ENCODE peak calls at places on chromosomes 1 and 21, in five cellular contexts. L is AG09309; K is GM10248; H is HEK293T; B is stimulated activated CD4-positive, alpha-beta T cell treated with anti-CD3 and anti-CD28 coated beads, Interleukin-15, amount 100 ng/mL, for 1 hour. I is an unnamed sample.

GRCh38 chr1:224052767-224053166 is 61.1 kb upstream of the FBXO28 start:
- DNase-seq in L (no peak), K (no peak), H (no peak), B (no peak), I (no peak)

GRCh38 chr1:29557066-29557465 is 320.7 kb downstream of the PTPRU start:
- DNase-seq in L (no peak), K (no peak), H (no peak), B (no peak), I (no peak)

GRCh38 chr1:3885611-3886010 is 14.5 kb downstream of the C1orf174 start:
- DNase-seq in L (no peak), K (no peak), H (no peak), B (no peak), I (no peak)

GRCh38 chr1:236904874-236905741 is 99.1 kb downstream of the MT1HL1 start:
- DNase-seq in L (peak; percentile 67), K (no peak), H (no peak), B (no peak), I (no peak)

GRCh38 chr1:225921734-225922709 is 2.0 kb downstream of the PYCR2 start:
- DNase-seq in L (no peak), K (no peak), H (no peak), B (no peak), I (peak; percentile 89)

GRCh38 chr1:243294723-243295121 is 38.9 kb downstream of the SDCCAG8 start:
- DNase-seq in L (peak; percentile 35), K (no peak), H (no peak), B (no peak), I (no peak)

GRCh38 chr1:157368363-157368762 is 184.0 kb downstream of the FCRL5 start:
- DNase-seq in L (no peak), K (no peak), H (no peak), B (no peak), I (no peak)

GRCh38 chr1:85707267-85707989 is 805 bp downstream of the ZNHIT6 start:
- DNase-seq in L (no peak), K (no peak), H (no peak), B (no peak), I (no peak)

GRCh38 chr1:186139706-186140105 is 235.3 kb downstream of the TPR start:
- DNase-seq in L (peak; percentile 40), K (no peak), H (no peak), B (no peak), I (no peak)

GRCh38 chr1:46171872-46172271 is 3.0 kb upstream of the TSPAN1 start:
- DNase-seq in L (no peak), K (no peak), H (no peak), B (no peak), I (peak; percentile 80)

GRCh38 chr1:113929750-113930498 is 800 bp downstream of the HIPK1 start:
- DNase-seq in L (no peak), K (peak; percentile 64), H (peak; percentile 68), B (peak; percentile 40), I (no peak)

GRCh38 chr1:194533641-194534040 is 1347.2 kb upstream of the B3GALT2 start:
- DNase-seq in L (no peak), K (no peak), H (no peak), B (no peak), I (no peak)

GRCh38 chr1:199843856-199844255 is 183.7 kb upstream of the NR5A2 start:
- DNase-seq in L (no peak), K (no peak), H (no peak), B (no peak), I (no peak)

GRCh38 chr1:47940321-47940720 is 56.9 kb downstream of the TRABD2B start:
- DNase-seq in L (no peak), K (no peak), H (no peak), B (no peak), I (no peak)

GRCh38 chr1:85275701-85276289 is 637 bp downstream of the BCL10 start:
- DNase-seq in L (no peak), K (peak; percentile 35), H (no peak), B (no peak), I (no peak)

GRCh38 chr1:14765773-14766172 is 167.3 kb downstream of the KAZN start:
- DNase-seq in L (no peak), K (no peak), H (no peak), B (no peak), I (no peak)

GRCh38 chr21:44423941-44424607 is 31.2 kb upstream of the LRRC3 start:
- DNase-seq in L (no peak), K (no peak), H (no peak), B (no peak), I (no peak)

GRCh38 chr1:53562256-53562982 is 103.2 kb downstream of the DMRTB1 start:
- DNase-seq in L (no peak), K (no peak), H (no peak), B (no peak), I (no peak)

GRCh38 chr1:42936309-42937078 is 22.2 kb downstream of the SLC2A1 start:
- DNase-seq in L (no peak), K (no peak), H (no peak), B (no peak), I (no peak)

GRCh38 chr1:173248247-173248940 is 41.3 kb upstream of the TNFSF4 start:
- DNase-seq in L (no peak), K (no peak), H (no peak), B (no peak), I (no peak)

GRCh38 chr1:235079443-235079967 is 49.1 kb downstream of the TOMM20 start:
- DNase-seq in L (no peak), K (peak; percentile 59), H (no peak), B (no peak), I (peak; percentile 43)

GRCh38 chr1:106526650-106527049 is 529.8 kb upstream of the PRMT6 start:
- DNase-seq in L (peak; percentile 68), K (no peak), H (no peak), B (no peak), I (no peak)

GRCh38 chr21:41739936-41740335 is 26.9 kb downstream of the RIPK4 start:
- DNase-seq in L (peak; percentile 17), K (no peak), H (no peak), B (no peak), I (no peak)

GRCh38 chr1:208604295-208604694 is 360.1 kb upstream of the PLXNA2 start:
- DNase-seq in L (no peak), K (peak; percentile 43), H (no peak), B (no peak), I (no peak)

GRCh38 chr1:118101445-118101844 is 83.6 kb downstream of the SPAG17 start:
- DNase-seq in L (peak; percentile 84), K (no peak), H (no peak), B (no peak), I (peak; percentile 64)

GRCh38 chr1:166836733-166837132 is 2.5 kb upstream of the POGK start:
- DNase-seq in L (no peak), K (no peak), H (no peak), B (no peak), I (no peak)

GRCh38 chr1:240650877-240651276 is 38.9 kb upstream of the GREM2 start:
- DNase-seq in L (no peak), K (no peak), H (no peak), B (no peak), I (no peak)

GRCh38 chr1:146034976-146035469 is 13.5 kb upstream of the HJV start:
- DNase-seq in L (no peak), K (no peak), H (peak; percentile 27), B (no peak), I (no peak)

GRCh38 chr1:42940851-42941639 is 17.6 kb downstream of the SLC2A1 start:
- DNase-seq in L (peak; percentile 92), K (no peak), H (no peak), B (no peak), I (no peak)

GRCh38 chr1:24894002-24894401 is 36.1 kb downstream of the RUNX3 start:
- DNase-seq in L (no peak), K (peak; percentile 22), H (no peak), B (no peak), I (no peak)

GRCh38 chr1:62311473-62311943 is 7.7 kb downstream of the KANK4 start:
- DNase-seq in L (no peak), K (no peak), H (peak; percentile 73), B (no peak), I (no peak)

GRCh38 chr1:228740543-228740942 is 5.3 kb downstream of the RHOU start:
- DNase-seq in L (no peak), K (no peak), H (no peak), B (no peak), I (no peak)

GRCh38 chr1:212635141-212635601 is 26.6 kb downstream of the ATF3 start:
- DNase-seq in L (no peak), K (peak; percentile 32), H (no peak), B (no peak), I (no peak)

GRCh38 chr1:108717774-108718316 is 5.1 kb downstream of the FNDC7 start:
- DNase-seq in L (no peak), K (no peak), H (no peak), B (no peak), I (no peak)

GRCh38 chr1:203643213-203644045 is 16.8 kb downstream of the ATP2B4 start:
- DNase-seq in L (no peak), K (no peak), H (no peak), B (no peak), I (peak; percentile 56)

GRCh38 chr1:8646996-8647395 is 170.4 kb downstream of the RERE start:
- DNase-seq in L (no peak), K (no peak), H (no peak), B (no peak), I (no peak)

GRCh38 chr21:45726438-45726837 is 82.9 kb downstream of the PCBP3 start:
- DNase-seq in L (no peak), K (no peak), H (no peak), B (no peak), I (no peak)

GRCh38 chr1:177077734-177078489 is 86.6 kb downstream of the ASTN1 start:
- DNase-seq in L (no peak), K (no peak), H (no peak), B (no peak), I (no peak)

GRCh38 chr1:24955161-24955560 is 25.1 kb upstream of the RUNX3 start:
- DNase-seq in L (peak; percentile 55), K (peak; percentile 62), H (no peak), B (peak; percentile 45), I (no peak)